ENCODE peak calls at places on chromosomes 5 and 9, in four cellular contexts. G is midbrain; R is stimulated activated CD4-positive, alpha-beta T cell treated with anti-CD3 and anti-CD28 coated beads, Interleukin-2, amount 100 ng/mL, for 4 hours; X is NCI-H1694 treated with DMSO at 0.1 percent for 48 hours. Y is an unnamed sample.

GRCh38 chr9:123478967-123479602 is 123.1 kb downstream of the CRB2 start:
- DNase-seq in X (no peak), R (no peak), G (no peak), Y (no peak)

GRCh38 chr5:21238786-21239185 is 1250.8 kb upstream of the CDH18 start:
- DNase-seq in G (no peak), X (no peak), R (no peak), Y (no peak)

GRCh38 chr9:133699546-133699945 is 38.6 kb downstream of the SARDH start:
- DNase-seq in R (no peak), G (no peak), X (no peak), Y (no peak)

GRCh38 chr5:125126050-125126449 is 379.6 kb upstream of the ZNF608 start:
- DNase-seq in X (no peak), R (no peak), G (no peak), Y (no peak)

GRCh38 chr9:32589083-32589713 is 16.2 kb upstream of the NDUFB6 start:
- DNase-seq in R (no peak), G (peak), X (peak), Y (peak)

GRCh38 chr5:156815988-156816599 is 34.0 kb upstream of the PPP1R2B start:
- DNase-seq in X (peak), G (no peak), R (no peak), Y (peak)

GRCh38 chr9:115650768-115651167 is 502.8 kb upstream of the PAPPA start:
- DNase-seq in X (no peak), G (no peak), R (no peak), Y (no peak)

GRCh38 chr5:38925154-38925925 is 79.5 kb downstream of the OSMR start:
- DNase-seq in G (no peak), X (no peak), R (no peak), Y (no peak)

GRCh38 chr5:171848487-171848886 is 62.9 kb downstream of the SMIM23 start:
- DNase-seq in G (no peak), X (no peak), R (no peak), Y (no peak)

GRCh38 chr9:98215821-98216220 is 23.4 kb upstream of the CORO2A start:
- DNase-seq in G (no peak), R (no peak), X (no peak), Y (no peak)

GRCh38 chr9:98514841-98515240 is 193.9 kb downstream of the GABBR2 start:
- DNase-seq in G (no peak), R (no peak), X (no peak), Y (no peak)

GRCh38 chr5:164073013-164073535 is 567.7 kb downstream of the MAT2B start:
- DNase-seq in R (no peak), X (no peak), G (no peak), Y (no peak)

GRCh38 chr5:15794117-15794985 is 294.4 kb downstream of the FBXL7 start:
- DNase-seq in X (peak), R (no peak), G (peak), Y (peak)

GRCh38 chr5:135488727-135489465 is 36.7 kb upstream of the TIFAB start:
- DNase-seq in R (no peak), X (peak), G (peak), Y (peak)

GRCh38 chr5:98576275-98576674 is 197.2 kb upstream of the RGMB start:
- DNase-seq in G (no peak), X (no peak), R (no peak), Y (no peak)

GRCh38 chr5:161889971-161890370 is 42.1 kb downstream of the GABRA1 start:
- DNase-seq in G (no peak), R (no peak), X (no peak), Y (no peak)

GRCh38 chr9:18605763-18606162 is 131.8 kb downstream of the ADAMTSL1 start:
- DNase-seq in R (no peak), G (no peak), X (no peak), Y (no peak)

GRCh38 chr5:136522217-136522956 is 157.0 kb upstream of the TRPC7 start:
- DNase-seq in R (no peak), X (no peak), G (no peak), Y (no peak)

GRCh38 chr9:130371196-130371966 is 73.4 kb upstream of the ASS1 start:
- DNase-seq in R (no peak), X (no peak), G (no peak), Y (no peak)

GRCh38 chr5:141771031-141771430 is 89.0 kb upstream of the ARAP3 start:
- DNase-seq in G (no peak), R (no peak), X (no peak), Y (no peak)

GRCh38 chr5:112351225-112351624 is 67.9 kb downstream of the EPB41L4A start:
- DNase-seq in G (no peak), X (no peak), R (no peak), Y (no peak)

GRCh38 chr9:119802621-119803020 is 433.4 kb upstream of the BRINP1 start:
- DNase-seq in X (peak), G (peak), R (no peak), Y (peak)

GRCh38 chr5:174722500-174722899 is 1.9 kb upstream of the MSX2 start:
- DNase-seq in R (no peak), G (no peak), X (no peak), Y (no peak)

GRCh38 chr5:6252581-6252980 is 125.8 kb downstream of the MED10 start:
- DNase-seq in G (no peak), R (no peak), X (no peak), Y (no peak)

GRCh38 chr5:163408311-163408923 is 29.0 kb upstream of the CCNG1 start:
- DNase-seq in X (peak), R (peak), G (peak), Y (peak)

GRCh38 chr5:149886060-149886459 is 58.5 kb downstream of the PDE6A start:
- DNase-seq in X (no peak), R (no peak), G (no peak), Y (no peak)

GRCh38 chr5:684771-685216 is 8.4 kb downstream of the TPPP start:
- DNase-seq in X (no peak), G (no peak), R (no peak), Y (no peak)

GRCh38 chr9:118295413-118295812 is 591.2 kb downstream of the TLR4 start:
- DNase-seq in G (no peak), X (no peak), R (no peak), Y (no peak)

GRCh38 chr5:29307498-29307897 is 1886.0 kb upstream of the CDH6 start:
- DNase-seq in R (no peak), G (no peak), X (no peak), Y (no peak)

GRCh38 chr9:19995619-19996018 is 206.8 kb upstream of the SLC24A2 start:
- DNase-seq in R (no peak), X (no peak), G (no peak), Y (no peak)

GRCh38 chr9:136342191-136343120 is 15.1 kb downstream of the GPSM1 start:
- DNase-seq in G (peak), R (peak), X (peak), Y (peak)

GRCh38 chr9:19830796-19831195 is 42.0 kb upstream of the SLC24A2 start:
- DNase-seq in G (no peak), X (no peak), R (no peak), Y (no peak)

GRCh38 chr9:110443146-110443877 is 105.6 kb upstream of the TXNDC8 start:
- DNase-seq in R (no peak), G (no peak), X (peak), Y (no peak)

GRCh38 chr5:142186821-142187594 is 78.4 kb downstream of the NDFIP1 start:
- DNase-seq in X (no peak), R (no peak), G (no peak), Y (no peak)

GRCh38 chr5:137710086-137710485 is 25.8 kb downstream of the KLHL3 start:
- DNase-seq in R (no peak), G (no peak), X (no peak), Y (no peak)

GRCh38 chr9:127224178-127224882 is 40.2 kb upstream of the GARNL3 start:
- DNase-seq in R (peak), X (peak), G (peak), Y (peak)

GRCh38 chr9:111399772-111400563 is 69.9 kb upstream of the OR2K2 start:
- DNase-seq in R (no peak), G (no peak), X (no peak), Y (no peak)